ENCODE peak calls at places on chromosomes 12 and 14, in five cellular contexts. Z is GM12878, S is A549, Q is endothelial cell of umbilical vein, N is NB4. P is an unnamed sample.

GRCh38 chr14:25049559-25050493 is at the start of gene STXBP6:
- DNase-seq in Z (no peak), S (peak; percentile 35), Q (peak; percentile 39), N (peak; percentile 1), P (peak; percentile 65)

GRCh38 chr14:20489093-20489994 is 16.0 kb upstream of the RNASE10 start:
- DNase-seq in Z (peak; percentile 72), S (no peak), Q (no peak), N (peak; percentile 98), P (peak; percentile 78)

GRCh38 chr12:52884526-52885293 is 20.2 kb downstream of the KRT8 start:
- DNase-seq in Z (no peak), S (peak; percentile 74), Q (peak; percentile 60), N (peak; percentile 77), P (peak; percentile 97)

GRCh38 chr14:22887990-22888378 is 5.0 kb downstream of the REM2 start:
- DNase-seq in Z (peak; percentile 53), S (no peak), Q (no peak), N (no peak), P (no peak)

GRCh38 chr12:55929306-55929791 is 1.6 kb upstream of the DGKA start:
- DNase-seq in Z (peak; percentile 70), S (no peak), Q (no peak), N (peak; percentile 89), P (no peak)

GRCh38 chr12:124734224-124734788 is 129.4 kb downstream of the SCARB1 start:
- DNase-seq in Z (no peak), S (peak; percentile 62), Q (no peak), N (peak; percentile 97), P (peak; percentile 91)

GRCh38 chr12:29519585-29520182 is 22.2 kb upstream of the OVCH1 start:
- DNase-seq in Z (no peak), S (peak; percentile 60), Q (peak; percentile 75), N (peak; percentile 79), P (peak; percentile 28)

GRCh38 chr14:72040528-72040927 is 108.3 kb downstream of the RGS6 start:
- DNase-seq in Z (no peak), S (no peak), Q (no peak), N (no peak), P (no peak)

GRCh38 chr12:27843714-27844245 is 63.7 kb upstream of the MANSC4 start:
- DNase-seq in Z (no peak), S (no peak), Q (no peak), N (no peak), P (peak; percentile 21)

GRCh38 chr12:66603981-66604380 is 74.9 kb downstream of the GRIP1 start:
- DNase-seq in Z (no peak), S (no peak), Q (no peak), N (no peak), P (no peak)

GRCh38 chr12:97182719-97183118 is 275.7 kb downstream of the NEDD1 start:
- DNase-seq in Z (no peak), S (no peak), Q (no peak), N (no peak), P (no peak)

GRCh38 chr14:94924189-94924588 is 154.3 kb upstream of the GSC start:
- DNase-seq in Z (no peak), S (no peak), Q (no peak), N (no peak), P (no peak)

GRCh38 chr14:103021817-103022668 is 35.3 kb downstream of the CDC42BPB start:
- DNase-seq in Z (no peak), S (no peak), Q (no peak), N (no peak), P (no peak)

GRCh38 chr12:78721906-78722305 is 142.7 kb upstream of the SYT1 start:
- DNase-seq in Z (no peak), S (no peak), Q (peak; percentile 50), N (no peak), P (no peak)
- TF ChIP-seq MYC in Z (no peak), S (no peak), Q (no peak), N (no peak), P (no peak)

GRCh38 chr12:38844237-38844636 is 61.2 kb downstream of the CPNE8 start:
- DNase-seq in Z (no peak), S (no peak), Q (no peak), N (no peak), P (no peak)

DNA sequence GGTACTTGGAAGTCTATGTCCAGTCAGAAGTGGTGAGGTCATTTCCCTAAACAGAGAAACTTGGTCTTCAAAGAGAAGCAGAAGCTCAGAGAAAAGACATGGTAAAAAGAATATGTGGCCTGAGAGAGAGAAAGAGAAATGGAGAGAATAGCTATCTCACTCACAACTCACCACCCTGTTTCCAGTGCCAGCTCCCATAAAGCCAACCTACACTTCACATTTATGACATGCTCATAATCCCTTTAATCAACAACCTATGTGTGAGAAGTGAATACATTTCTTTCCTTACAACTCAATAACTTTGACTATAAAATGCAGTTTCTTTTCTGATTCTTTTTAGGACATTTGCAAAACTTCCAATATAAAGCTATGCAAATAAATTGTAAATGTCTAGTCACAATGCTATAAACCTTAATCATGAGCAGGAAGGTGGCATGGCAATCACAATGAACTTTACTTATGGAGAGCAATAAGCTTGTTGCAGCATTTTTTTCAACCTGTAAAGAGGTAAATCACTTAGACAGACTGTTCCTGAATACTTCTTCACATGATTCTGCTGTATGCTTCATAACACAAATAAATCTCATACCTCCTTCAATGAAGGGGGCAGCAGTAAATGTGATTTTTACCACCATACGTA is 67.1 kb downstream of the CPNE8 start:
- DNase-seq in Z (no peak), S (no peak), Q (no peak), N (no peak), P (no peak)
- TF ChIP-seq MYC in Z (no peak), S (no peak), Q (no peak), N (no peak), P (no peak)

DNA sequence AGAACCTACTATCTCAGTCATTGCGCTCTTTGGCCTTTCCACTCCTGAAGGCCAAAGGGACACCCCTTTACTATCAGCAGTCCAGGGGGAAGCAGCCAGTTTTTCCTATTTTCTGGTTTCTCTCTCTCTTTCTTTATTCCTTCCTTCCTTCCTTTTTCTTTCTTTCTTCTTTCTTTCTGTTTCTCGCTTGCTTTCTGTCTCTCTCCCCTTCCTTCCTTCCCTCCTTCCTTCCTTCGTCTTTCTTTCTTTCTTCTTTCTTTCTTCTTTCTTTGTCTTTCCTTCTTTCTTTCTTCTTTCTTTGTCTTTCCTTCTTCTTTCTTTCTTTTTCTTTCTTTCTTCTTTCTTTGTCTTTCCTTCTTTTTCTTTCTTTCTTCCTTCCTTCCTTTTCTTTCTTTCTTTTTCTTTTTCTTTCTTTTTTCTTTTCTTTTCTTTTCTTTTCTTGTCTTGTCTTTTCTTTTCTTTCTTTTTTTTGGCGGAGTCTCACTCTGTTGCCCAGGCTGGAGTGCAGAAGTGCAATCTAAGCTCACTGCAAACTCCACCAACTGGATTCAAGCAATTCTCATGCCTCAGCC is 64.9 kb upstream of the OTX2 start:
- DNase-seq in Z (no peak), S (no peak), Q (no peak), N (no peak), P (no peak)
- TF ChIP-seq MYC in Z (no peak), S (no peak), Q (no peak), N (no peak), P (no peak)

GRCh38 chr12:3772380-3772779 is 19.5 kb upstream of the CRACR2A start:
- DNase-seq in Z (no peak), S (no peak), Q (peak; percentile 42), N (no peak), P (no peak)
- TF ChIP-seq MYC in Z (no peak), S (no peak), Q (no peak), N (no peak), P (no peak)

DNA sequence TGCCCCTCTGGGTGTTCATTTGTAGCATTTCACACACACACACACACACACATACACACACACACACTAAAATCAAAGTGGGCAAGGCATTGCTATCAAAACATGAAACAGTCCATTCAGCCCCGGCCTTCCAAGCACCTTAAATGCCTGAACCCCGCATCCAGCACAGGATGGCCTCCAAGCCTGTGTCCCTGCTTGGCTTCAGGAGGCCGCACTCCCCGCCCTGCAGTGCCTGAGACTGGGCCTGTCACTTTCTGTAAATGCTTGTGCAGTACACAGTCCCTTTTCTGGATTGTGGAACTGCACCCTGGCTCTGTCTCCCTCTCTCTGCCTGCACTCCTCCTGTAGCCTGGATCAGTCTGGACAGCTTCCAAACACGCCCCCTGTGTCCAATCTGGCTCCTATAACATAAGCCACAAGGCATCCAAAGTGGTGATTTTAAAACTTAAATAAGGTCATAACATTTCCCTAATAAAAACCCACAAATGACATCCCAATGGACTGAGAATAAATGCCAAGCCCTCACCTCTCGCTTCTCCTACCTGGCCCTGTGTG is 972.2 kb upstream of the TMEM132C start:
- DNase-seq in Z (no peak), S (no peak), Q (no peak), N (no peak), P (no peak)
- TF ChIP-seq MYC in Z (no peak), S (no peak), Q (no peak), N (no peak), P (no peak)